ENCODE peak calls at places on chromosome 9, in four cellular contexts. One of them, this sample, is unnamed.

GRCh38 chr9:89177021-89177400 is 1.6 kb downstream of the SHC3 start:
- DNase-seq in CD8-positive, alpha-beta memory T cell: no peak
- DNase-seq in OCI-M1: no peak
- DNase-seq in NCI-H2081: no peak
- DNase-seq in this sample: peak

GRCh38 chr9:136762915-136763648 is 1.2 kb downstream of the LCN15 start:
- DNase-seq in CD8-positive, alpha-beta memory T cell: peak
- DNase-seq in OCI-M1: peak
- DNase-seq in NCI-H2081: no peak
- DNase-seq in this sample: no peak

GRCh38 chr9:78835928-78836450 is 539.1 kb downstream of the PSAT1 start:
- DNase-seq in CD8-positive, alpha-beta memory T cell: no peak
- DNase-seq in OCI-M1: no peak
- DNase-seq in NCI-H2081: no peak
- DNase-seq in this sample: no peak

GRCh38 chr9:111360881-111361280 is 30.9 kb upstream of the OR2K2 start:
- DNase-seq in CD8-positive, alpha-beta memory T cell: no peak
- DNase-seq in OCI-M1: no peak
- DNase-seq in NCI-H2081: no peak
- DNase-seq in this sample: no peak

GRCh38 chr9:117696141-117696540 is 8.1 kb upstream of the TLR4 start:
- DNase-seq in CD8-positive, alpha-beta memory T cell: no peak
- DNase-seq in OCI-M1: peak
- DNase-seq in NCI-H2081: no peak
- DNase-seq in this sample: peak

GRCh38 chr9:88791105-88791805 is 200.0 kb upstream of the S1PR3 start:
- DNase-seq in CD8-positive, alpha-beta memory T cell: no peak
- DNase-seq in OCI-M1: no peak
- DNase-seq in NCI-H2081: no peak
- DNase-seq in this sample: no peak

GRCh38 chr9:95005276-95006141 is 279.0 kb downstream of the AOPEP start:
- DNase-seq in CD8-positive, alpha-beta memory T cell: no peak
- DNase-seq in OCI-M1: no peak
- DNase-seq in NCI-H2081: no peak
- DNase-seq in this sample: no peak

GRCh38 chr9:91710148-91710547 is 239.9 kb downstream of the ROR2 start:
- DNase-seq in CD8-positive, alpha-beta memory T cell: no peak
- DNase-seq in OCI-M1: no peak
- DNase-seq in NCI-H2081: no peak
- DNase-seq in this sample: no peak

GRCh38 chr9:98314381-98315066 is 59.1 kb upstream of the TBC1D2 start:
- DNase-seq in CD8-positive, alpha-beta memory T cell: no peak
- DNase-seq in OCI-M1: no peak
- DNase-seq in NCI-H2081: no peak
- DNase-seq in this sample: peak

GRCh38 chr9:130451509-130452388 is 7.0 kb downstream of the ASS1 start:
- DNase-seq in CD8-positive, alpha-beta memory T cell: no peak
- DNase-seq in OCI-M1: peak
- DNase-seq in NCI-H2081: peak
- DNase-seq in this sample: no peak

GRCh38 chr9:83570359-83570758 is 32.2 kb upstream of the FRMD3 start:
- DNase-seq in CD8-positive, alpha-beta memory T cell: no peak
- DNase-seq in OCI-M1: no peak
- DNase-seq in NCI-H2081: no peak
- DNase-seq in this sample: no peak

GRCh38 chr9:136620441-136621018 is 42.2 kb upstream of the EGFL7 start:
- DNase-seq in CD8-positive, alpha-beta memory T cell: no peak
- DNase-seq in OCI-M1: no peak
- DNase-seq in NCI-H2081: no peak
- DNase-seq in this sample: no peak